ENCODE peak calls at places on chromosomes 1 and 21, in seven cellular contexts. One of them, this sample, is unnamed.

GRCh38 chr21:38223893-38224540 is 32.8 kb upstream of the KCNJ15 start:
- DNase-seq in small intestine: no peak
- DNase-seq in GM06990: no peak
- DNase-seq in astrocyte of the spinal cord: peak
- DNase-seq in OCI-LY7: peak
- DNase-seq in body of pancreas: no peak
- DNase-seq in BE2C: no peak
- DNase-seq in this sample: no peak

GRCh38 chr1:41481109-41481775 is 3.2 kb downstream of the EDN2 start:
- DNase-seq in OCI-LY7: no peak
- DNase-seq in BE2C: no peak
- DNase-seq in astrocyte of the spinal cord: no peak
- DNase-seq in body of pancreas: no peak
- DNase-seq in small intestine: no peak
- DNase-seq in GM06990: no peak
- DNase-seq in this sample: no peak

GRCh38 chr1:1891349-1892078 is 627 bp upstream of the GNB1 start:
- DNase-seq in OCI-LY7: peak
- DNase-seq in small intestine: peak
- DNase-seq in astrocyte of the spinal cord: peak
- DNase-seq in BE2C: peak
- DNase-seq in body of pancreas: peak
- DNase-seq in GM06990: peak
- DNase-seq in this sample: no peak

GRCh38 chr1:28927442-28928305 is 13.3 kb downstream of the EPB41 start:
- DNase-seq in OCI-LY7: peak
- DNase-seq in body of pancreas: no peak
- DNase-seq in astrocyte of the spinal cord: peak
- DNase-seq in BE2C: no peak
- DNase-seq in small intestine: peak
- DNase-seq in GM06990: no peak
- DNase-seq in this sample: no peak

GRCh38 chr1:92096317-92096716 is 16.2 kb downstream of the BTBD8 start:
- DNase-seq in astrocyte of the spinal cord: no peak
- DNase-seq in GM06990: no peak
- DNase-seq in OCI-LY7: no peak
- DNase-seq in small intestine: no peak
- DNase-seq in BE2C: no peak
- DNase-seq in body of pancreas: no peak
- DNase-seq in this sample: no peak

GRCh38 chr1:8343464-8344001 is 25.6 kb downstream of the SLC45A1 start:
- DNase-seq in small intestine: no peak
- DNase-seq in OCI-LY7: no peak
- DNase-seq in body of pancreas: peak
- DNase-seq in BE2C: no peak
- DNase-seq in astrocyte of the spinal cord: peak
- DNase-seq in GM06990: no peak
- DNase-seq in this sample: peak

GRCh38 chr1:71465093-71465492 is 384.3 kb upstream of the ZRANB2 start:
- DNase-seq in OCI-LY7: no peak
- DNase-seq in GM06990: no peak
- DNase-seq in body of pancreas: no peak
- DNase-seq in astrocyte of the spinal cord: no peak
- DNase-seq in BE2C: no peak
- DNase-seq in small intestine: no peak
- DNase-seq in this sample: no peak

GRCh38 chr1:230986976-230987375 is 8.1 kb downstream of the ARV1 start:
- DNase-seq in small intestine: no peak
- DNase-seq in GM06990: no peak
- DNase-seq in BE2C: no peak
- DNase-seq in body of pancreas: no peak
- DNase-seq in astrocyte of the spinal cord: peak
- DNase-seq in OCI-LY7: no peak
- DNase-seq in this sample: no peak

GRCh38 chr1:87149166-87150065 is 179.3 kb upstream of the LMO4 start:
- DNase-seq in BE2C: peak
- DNase-seq in OCI-LY7: no peak
- DNase-seq in astrocyte of the spinal cord: peak
- DNase-seq in GM06990: no peak
- DNase-seq in body of pancreas: no peak
- DNase-seq in small intestine: no peak
- DNase-seq in this sample: no peak

DNA sequence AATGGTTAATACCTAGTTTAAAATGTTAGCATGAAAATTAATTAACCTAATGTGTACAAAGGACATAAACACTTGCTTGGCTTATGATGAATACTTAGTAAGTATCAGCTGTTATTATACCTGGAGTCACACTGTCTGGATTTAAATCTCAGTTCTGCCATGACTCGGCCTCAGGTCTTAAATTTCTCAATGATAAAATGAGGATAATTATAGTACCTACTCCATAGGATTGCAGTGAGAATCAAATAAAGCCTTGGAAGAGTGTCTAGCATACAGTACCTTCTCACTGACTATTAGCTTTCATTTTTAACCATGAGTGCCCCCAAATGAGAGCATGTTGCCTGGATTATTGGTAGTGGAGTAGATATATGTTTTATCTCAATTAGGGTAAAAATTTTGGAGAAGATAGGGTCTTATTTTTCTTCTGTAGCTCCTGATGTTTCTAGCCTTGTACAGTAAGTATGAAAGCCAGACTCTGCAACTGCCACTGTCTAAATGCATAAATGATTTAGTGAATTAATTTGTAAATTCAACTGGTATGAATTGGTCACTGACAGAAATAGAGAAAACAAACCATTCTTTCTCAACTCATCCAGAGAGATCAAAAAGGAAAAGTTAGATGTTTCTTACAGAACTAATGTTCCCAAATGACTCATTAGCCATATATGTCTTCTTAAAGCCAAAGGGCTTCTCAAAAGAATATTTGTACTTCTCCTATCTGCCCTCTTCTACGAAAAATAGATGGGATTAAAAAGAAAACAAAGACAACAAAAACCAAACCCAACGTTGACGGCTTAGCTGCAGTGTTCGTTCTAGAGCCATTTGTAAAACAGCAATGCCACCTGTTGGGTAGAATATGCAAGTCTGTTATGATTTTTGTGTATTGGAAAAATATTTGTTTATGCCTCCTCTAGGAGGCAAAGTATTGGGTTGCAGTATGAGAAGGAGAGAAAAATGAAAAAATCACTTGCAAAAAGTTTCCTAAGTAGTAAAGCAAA is 53.8 kb upstream of the MROH9 start:
- DNase-seq in OCI-LY7: no peak
- DNase-seq in astrocyte of the spinal cord: peak
- DNase-seq in small intestine: peak
- DNase-seq in body of pancreas: no peak
- DNase-seq in BE2C: no peak
- DNase-seq in GM06990: no peak
- DNase-seq in this sample: peak
- H3K4me3 ChIP-seq in OCI-LY7: no peak
- H3K4me3 ChIP-seq in astrocyte of the spinal cord: no peak
- H3K4me3 ChIP-seq in small intestine: no peak
- H3K4me3 ChIP-seq in body of pancreas: no peak
- H3K4me3 ChIP-seq in BE2C: no peak
- H3K4me3 ChIP-seq in GM06990: no peak
- H3K4me3 ChIP-seq in this sample: no peak

GRCh38 chr21:42515708-42516502 is 2.3 kb downstream of the SLC37A1 start:
- DNase-seq in small intestine: peak
- DNase-seq in BE2C: no peak
- DNase-seq in body of pancreas: peak
- DNase-seq in astrocyte of the spinal cord: no peak
- DNase-seq in GM06990: no peak
- DNase-seq in OCI-LY7: no peak
- DNase-seq in this sample: peak
- H3K4me3 ChIP-seq in small intestine: peak
- H3K4me3 ChIP-seq in BE2C: no peak
- H3K4me3 ChIP-seq in body of pancreas: no peak
- H3K4me3 ChIP-seq in astrocyte of the spinal cord: no peak
- H3K4me3 ChIP-seq in GM06990: peak
- H3K4me3 ChIP-seq in OCI-LY7: peak
- H3K4me3 ChIP-seq in this sample: peak

GRCh38 chr1:110212165-110213142 is 2.3 kb downstream of the KCNC4 start:
- DNase-seq in BE2C: no peak
- DNase-seq in GM06990: no peak
- DNase-seq in small intestine: no peak
- DNase-seq in body of pancreas: peak
- DNase-seq in OCI-LY7: peak
- DNase-seq in astrocyte of the spinal cord: no peak
- DNase-seq in this sample: no peak
- H3K4me3 ChIP-seq in BE2C: no peak
- H3K4me3 ChIP-seq in GM06990: peak
- H3K4me3 ChIP-seq in small intestine: peak
- H3K4me3 ChIP-seq in body of pancreas: no peak
- H3K4me3 ChIP-seq in OCI-LY7: peak
- H3K4me3 ChIP-seq in astrocyte of the spinal cord: no peak
- H3K4me3 ChIP-seq in this sample: no peak

GRCh38 chr1:155019377-155020245 is 14.0 kb downstream of the DCST2 start:
- DNase-seq in small intestine: no peak
- DNase-seq in OCI-LY7: no peak
- DNase-seq in GM06990: no peak
- DNase-seq in astrocyte of the spinal cord: no peak
- DNase-seq in body of pancreas: no peak
- DNase-seq in BE2C: no peak
- DNase-seq in this sample: no peak

GRCh38 chr1:155017021-155017945 is 14.7 kb downstream of the ZBTB7B start:
- DNase-seq in GM06990: peak
- DNase-seq in astrocyte of the spinal cord: peak
- DNase-seq in small intestine: peak
- DNase-seq in body of pancreas: peak
- DNase-seq in BE2C: peak
- DNase-seq in OCI-LY7: peak
- DNase-seq in this sample: no peak

GRCh38 chr1:155018617-155019348 is 14.8 kb downstream of the DCST2 start:
- DNase-seq in small intestine: no peak
- DNase-seq in astrocyte of the spinal cord: no peak
- DNase-seq in BE2C: no peak
- DNase-seq in GM06990: no peak
- DNase-seq in OCI-LY7: no peak
- DNase-seq in body of pancreas: no peak
- DNase-seq in this sample: no peak

GRCh38 chr1:155016231-155016831 is 13.7 kb downstream of the ZBTB7B start:
- DNase-seq in GM06990: no peak
- DNase-seq in small intestine: no peak
- DNase-seq in OCI-LY7: peak
- DNase-seq in BE2C: no peak
- DNase-seq in astrocyte of the spinal cord: no peak
- DNase-seq in body of pancreas: no peak
- DNase-seq in this sample: no peak

DNA sequence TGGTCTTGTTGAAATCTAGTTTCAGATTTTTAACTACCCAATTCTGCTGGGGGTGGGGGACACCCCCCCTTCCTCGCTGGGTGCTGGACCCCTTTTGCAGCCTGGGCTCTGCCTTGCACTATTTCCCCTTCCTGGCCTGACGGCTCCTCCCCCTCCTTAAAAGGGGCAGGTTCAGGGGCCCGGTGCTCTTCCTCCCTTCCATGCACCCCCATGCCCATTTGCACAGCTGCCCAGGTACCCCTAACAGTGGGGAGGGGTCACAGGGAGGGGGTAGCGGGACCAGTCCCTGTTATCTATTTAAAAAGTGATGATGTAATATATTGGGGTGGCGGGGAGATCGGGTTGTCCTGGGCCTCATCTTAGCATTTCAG is 15.3 kb downstream of the ZBTB7B start:
- DNase-seq in body of pancreas: no peak
- DNase-seq in astrocyte of the spinal cord: no peak
- DNase-seq in OCI-LY7: peak
- DNase-seq in small intestine: no peak
- DNase-seq in BE2C: peak
- DNase-seq in GM06990: no peak
- DNase-seq in this sample: no peak
- H3K4me3 ChIP-seq in body of pancreas: no peak
- H3K4me3 ChIP-seq in astrocyte of the spinal cord: peak
- H3K4me3 ChIP-seq in OCI-LY7: peak
- H3K4me3 ChIP-seq in small intestine: peak
- H3K4me3 ChIP-seq in BE2C: peak
- H3K4me3 ChIP-seq in GM06990: peak
- H3K4me3 ChIP-seq in this sample: no peak

DNA sequence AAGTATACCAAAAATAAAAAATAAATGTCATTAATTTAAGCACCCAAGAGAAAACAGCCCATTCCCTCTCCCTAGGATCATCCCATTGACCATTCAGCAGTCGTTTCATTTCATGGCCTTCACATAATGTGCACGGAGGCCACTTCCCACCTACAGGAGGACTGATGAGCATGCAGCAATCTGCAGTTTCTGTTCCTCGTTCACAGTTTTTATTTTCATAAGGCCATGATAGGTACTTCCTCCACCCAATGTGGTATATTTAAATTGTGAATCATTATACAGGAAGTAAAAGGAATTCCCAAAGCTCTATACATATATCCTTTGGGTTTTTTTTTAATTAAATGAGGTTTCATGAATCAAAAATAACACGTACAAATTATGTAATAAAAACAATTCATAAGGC is 27.7 kb upstream of the SLC44A3 start:
- DNase-seq in astrocyte of the spinal cord: no peak
- DNase-seq in GM06990: peak
- DNase-seq in OCI-LY7: peak
- DNase-seq in body of pancreas: no peak
- DNase-seq in BE2C: no peak
- DNase-seq in small intestine: no peak
- DNase-seq in this sample: no peak
- H3K4me3 ChIP-seq in astrocyte of the spinal cord: no peak
- H3K4me3 ChIP-seq in GM06990: no peak
- H3K4me3 ChIP-seq in OCI-LY7: no peak
- H3K4me3 ChIP-seq in body of pancreas: no peak
- H3K4me3 ChIP-seq in BE2C: no peak
- H3K4me3 ChIP-seq in small intestine: no peak
- H3K4me3 ChIP-seq in this sample: no peak

GRCh38 chr1:182616130-182617074 is 12.2 kb upstream of the RGS16 start:
- DNase-seq in BE2C: peak
- DNase-seq in body of pancreas: peak
- DNase-seq in GM06990: peak
- DNase-seq in OCI-LY7: peak
- DNase-seq in small intestine: peak
- DNase-seq in astrocyte of the spinal cord: peak
- DNase-seq in this sample: peak
- H3K4me3 ChIP-seq in BE2C: peak
- H3K4me3 ChIP-seq in body of pancreas: no peak
- H3K4me3 ChIP-seq in GM06990: no peak
- H3K4me3 ChIP-seq in OCI-LY7: peak
- H3K4me3 ChIP-seq in small intestine: no peak
- H3K4me3 ChIP-seq in astrocyte of the spinal cord: no peak
- H3K4me3 ChIP-seq in this sample: no peak

DNA sequence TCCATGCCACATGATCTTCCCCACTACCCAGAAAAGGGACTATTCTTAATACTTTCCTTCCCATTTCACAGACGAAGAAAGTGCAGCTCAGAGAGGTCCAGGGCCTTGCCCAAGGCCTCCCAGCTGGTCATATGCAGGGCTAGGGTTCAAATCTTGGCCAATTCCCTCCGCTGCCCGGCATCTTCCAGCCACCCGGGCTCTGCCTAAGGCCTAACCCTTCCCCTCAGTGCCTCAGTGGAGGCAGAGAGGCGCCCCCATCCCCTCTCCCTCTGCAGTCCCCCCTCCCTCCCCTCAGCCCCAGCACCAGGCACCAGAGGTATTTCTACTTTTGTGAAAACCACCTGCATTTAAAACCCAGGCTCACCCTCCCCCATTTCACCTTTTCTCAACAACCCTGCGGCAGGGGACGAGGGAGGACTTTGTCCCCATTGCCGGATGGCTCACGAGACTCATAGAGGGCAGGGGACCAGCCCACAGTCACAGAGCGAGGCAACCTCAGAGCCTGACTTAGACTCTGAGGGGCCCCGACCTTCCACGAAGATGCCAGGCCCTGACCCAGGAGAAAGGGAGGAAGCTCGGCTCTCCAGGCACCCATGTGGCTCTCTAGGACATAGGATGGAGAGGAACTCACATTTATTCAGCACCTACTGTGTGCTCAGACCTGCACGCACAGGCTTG is 12.3 kb downstream of the LAPTM5 start:
- DNase-seq in body of pancreas: no peak
- DNase-seq in OCI-LY7: no peak
- DNase-seq in GM06990: no peak
- DNase-seq in BE2C: no peak
- DNase-seq in small intestine: peak
- DNase-seq in astrocyte of the spinal cord: no peak
- DNase-seq in this sample: no peak
- H3K4me3 ChIP-seq in body of pancreas: no peak
- H3K4me3 ChIP-seq in OCI-LY7: peak
- H3K4me3 ChIP-seq in GM06990: peak
- H3K4me3 ChIP-seq in BE2C: no peak
- H3K4me3 ChIP-seq in small intestine: no peak
- H3K4me3 ChIP-seq in astrocyte of the spinal cord: no peak
- H3K4me3 ChIP-seq in this sample: no peak